ENCODE peak calls at places on chromosomes 13 and 19, in eight cellular contexts. One of them, this sample, is unnamed.

GRCh38 chr19:50657672-50658437 is 8.6 kb downstream of the C19orf81 start:
- DNase-seq in OCI-LY7: peak; percentile 98
- DNase-seq in kidney: peak; percentile 97
- DNase-seq in psoas muscle: peak; percentile 82
- DNase-seq in activated CD8-positive, alpha-beta memory T cell treated with anti-CD3 and anti-CD28 coated beads for 1 hour: peak; percentile 63
- DNase-seq in stimulated activated CD4-positive, alpha-beta T cell treated with anti-CD3 and anti-CD28 coated beads, Interleukin-4, amount 100 ng/mL, for 1 hour: peak; percentile 87
- DNase-seq in WTC11: peak; percentile 100
- DNase-seq in nephron progenitor cell: peak; percentile 100
- DNase-seq in this sample: peak; percentile 89

GRCh38 chr13:38180100-38180499 is 169.6 kb upstream of the UFM1 start:
- DNase-seq in OCI-LY7: no peak
- DNase-seq in psoas muscle: no peak
- DNase-seq in WTC11: no peak
- DNase-seq in activated CD8-positive, alpha-beta memory T cell treated with anti-CD3 and anti-CD28 coated beads for 1 hour: no peak
- DNase-seq in stimulated activated CD4-positive, alpha-beta T cell treated with anti-CD3 and anti-CD28 coated beads, Interleukin-4, amount 100 ng/mL, for 1 hour: no peak
- DNase-seq in kidney: no peak
- DNase-seq in nephron progenitor cell: no peak
- DNase-seq in this sample: no peak

GRCh38 chr13:73967397-73968165 is 166.6 kb downstream of the KLF12 start:
- DNase-seq in nephron progenitor cell: no peak
- DNase-seq in kidney: no peak
- DNase-seq in activated CD8-positive, alpha-beta memory T cell treated with anti-CD3 and anti-CD28 coated beads for 1 hour: no peak
- DNase-seq in psoas muscle: no peak
- DNase-seq in WTC11: no peak
- DNase-seq in OCI-LY7: peak; percentile 91
- DNase-seq in stimulated activated CD4-positive, alpha-beta T cell treated with anti-CD3 and anti-CD28 coated beads, Interleukin-4, amount 100 ng/mL, for 1 hour: no peak
- DNase-seq in this sample: no peak

GRCh38 chr19:56253737-56254136 is 18.8 kb upstream of the EDDM13 start:
- DNase-seq in nephron progenitor cell: no peak
- DNase-seq in WTC11: no peak
- DNase-seq in kidney: no peak
- DNase-seq in OCI-LY7: peak; percentile 69
- DNase-seq in psoas muscle: no peak
- DNase-seq in activated CD8-positive, alpha-beta memory T cell treated with anti-CD3 and anti-CD28 coated beads for 1 hour: no peak
- DNase-seq in stimulated activated CD4-positive, alpha-beta T cell treated with anti-CD3 and anti-CD28 coated beads, Interleukin-4, amount 100 ng/mL, for 1 hour: no peak
- DNase-seq in this sample: no peak

GRCh38 chr13:101065314-101065713 is 351.0 kb downstream of the NALCN start:
- DNase-seq in nephron progenitor cell: no peak
- DNase-seq in activated CD8-positive, alpha-beta memory T cell treated with anti-CD3 and anti-CD28 coated beads for 1 hour: no peak
- DNase-seq in kidney: peak; percentile 39
- DNase-seq in psoas muscle: no peak
- DNase-seq in WTC11: no peak
- DNase-seq in OCI-LY7: no peak
- DNase-seq in stimulated activated CD4-positive, alpha-beta T cell treated with anti-CD3 and anti-CD28 coated beads, Interleukin-4, amount 100 ng/mL, for 1 hour: no peak
- DNase-seq in this sample: no peak

GRCh38 chr19:49157445-49158224 is at the start of gene TRPM4:
- DNase-seq in OCI-LY7: no peak
- DNase-seq in activated CD8-positive, alpha-beta memory T cell treated with anti-CD3 and anti-CD28 coated beads for 1 hour: no peak
- DNase-seq in WTC11: peak; percentile 97
- DNase-seq in kidney: peak; percentile 97
- DNase-seq in stimulated activated CD4-positive, alpha-beta T cell treated with anti-CD3 and anti-CD28 coated beads, Interleukin-4, amount 100 ng/mL, for 1 hour: peak; percentile 55
- DNase-seq in psoas muscle: peak; percentile 92
- DNase-seq in nephron progenitor cell: peak; percentile 97
- DNase-seq in this sample: peak; percentile 66

GRCh38 chr13:109026266-109026665 is 396.9 kb downstream of the MYO16 start:
- DNase-seq in OCI-LY7: no peak
- DNase-seq in activated CD8-positive, alpha-beta memory T cell treated with anti-CD3 and anti-CD28 coated beads for 1 hour: no peak
- DNase-seq in psoas muscle: no peak
- DNase-seq in stimulated activated CD4-positive, alpha-beta T cell treated with anti-CD3 and anti-CD28 coated beads, Interleukin-4, amount 100 ng/mL, for 1 hour: no peak
- DNase-seq in nephron progenitor cell: no peak
- DNase-seq in WTC11: peak; percentile 16
- DNase-seq in kidney: no peak
- DNase-seq in this sample: no peak

GRCh38 chr19:19342086-19343015 is 21.7 kb downstream of the MAU2 start:
- DNase-seq in psoas muscle: peak; percentile 70
- DNase-seq in activated CD8-positive, alpha-beta memory T cell treated with anti-CD3 and anti-CD28 coated beads for 1 hour: no peak
- DNase-seq in stimulated activated CD4-positive, alpha-beta T cell treated with anti-CD3 and anti-CD28 coated beads, Interleukin-4, amount 100 ng/mL, for 1 hour: no peak
- DNase-seq in nephron progenitor cell: peak; percentile 88
- DNase-seq in WTC11: peak; percentile 78
- DNase-seq in kidney: no peak
- DNase-seq in OCI-LY7: peak; percentile 57
- DNase-seq in this sample: no peak

GRCh38 chr13:76225815-76226489 is 589.8 kb downstream of the LMO7 start:
- DNase-seq in stimulated activated CD4-positive, alpha-beta T cell treated with anti-CD3 and anti-CD28 coated beads, Interleukin-4, amount 100 ng/mL, for 1 hour: no peak
- DNase-seq in kidney: no peak
- DNase-seq in WTC11: no peak
- DNase-seq in OCI-LY7: no peak
- DNase-seq in nephron progenitor cell: peak; percentile 11
- DNase-seq in psoas muscle: peak; percentile 35
- DNase-seq in activated CD8-positive, alpha-beta memory T cell treated with anti-CD3 and anti-CD28 coated beads for 1 hour: no peak
- DNase-seq in this sample: no peak

GRCh38 chr13:75836441-75836840 is 200.3 kb downstream of the LMO7 start:
- DNase-seq in stimulated activated CD4-positive, alpha-beta T cell treated with anti-CD3 and anti-CD28 coated beads, Interleukin-4, amount 100 ng/mL, for 1 hour: no peak
- DNase-seq in nephron progenitor cell: no peak
- DNase-seq in WTC11: no peak
- DNase-seq in OCI-LY7: no peak
- DNase-seq in activated CD8-positive, alpha-beta memory T cell treated with anti-CD3 and anti-CD28 coated beads for 1 hour: no peak
- DNase-seq in kidney: no peak
- DNase-seq in psoas muscle: no peak
- DNase-seq in this sample: no peak

GRCh38 chr19:18762125-18763023 is 28.7 kb downstream of the COMP start:
- DNase-seq in OCI-LY7: no peak
- DNase-seq in nephron progenitor cell: no peak
- DNase-seq in kidney: peak; percentile 96
- DNase-seq in WTC11: peak; percentile 38
- DNase-seq in stimulated activated CD4-positive, alpha-beta T cell treated with anti-CD3 and anti-CD28 coated beads, Interleukin-4, amount 100 ng/mL, for 1 hour: no peak
- DNase-seq in activated CD8-positive, alpha-beta memory T cell treated with anti-CD3 and anti-CD28 coated beads for 1 hour: no peak
- DNase-seq in psoas muscle: peak; percentile 69
- DNase-seq in this sample: no peak

GRCh38 chr19:11446652-11447301 is 11.3 kb downstream of the PRKCSH start:
- DNase-seq in activated CD8-positive, alpha-beta memory T cell treated with anti-CD3 and anti-CD28 coated beads for 1 hour: no peak
- DNase-seq in OCI-LY7: peak; percentile 59
- DNase-seq in stimulated activated CD4-positive, alpha-beta T cell treated with anti-CD3 and anti-CD28 coated beads, Interleukin-4, amount 100 ng/mL, for 1 hour: peak; percentile 57
- DNase-seq in nephron progenitor cell: peak; percentile 82
- DNase-seq in psoas muscle: peak; percentile 58
- DNase-seq in WTC11: peak; percentile 88
- DNase-seq in kidney: peak; percentile 73
- DNase-seq in this sample: peak; percentile 69

GRCh38 chr13:48730971-48731658 is 77.4 kb downstream of the CYSLTR2 start:
- DNase-seq in activated CD8-positive, alpha-beta memory T cell treated with anti-CD3 and anti-CD28 coated beads for 1 hour: no peak
- DNase-seq in WTC11: peak; percentile 13
- DNase-seq in kidney: no peak
- DNase-seq in stimulated activated CD4-positive, alpha-beta T cell treated with anti-CD3 and anti-CD28 coated beads, Interleukin-4, amount 100 ng/mL, for 1 hour: no peak
- DNase-seq in psoas muscle: no peak
- DNase-seq in nephron progenitor cell: no peak
- DNase-seq in OCI-LY7: no peak
- DNase-seq in this sample: no peak

GRCh38 chr19:16496613-16496983 is 404 bp downstream of the C19orf44 start:
- DNase-seq in stimulated activated CD4-positive, alpha-beta T cell treated with anti-CD3 and anti-CD28 coated beads, Interleukin-4, amount 100 ng/mL, for 1 hour: no peak
- DNase-seq in activated CD8-positive, alpha-beta memory T cell treated with anti-CD3 and anti-CD28 coated beads for 1 hour: no peak
- DNase-seq in nephron progenitor cell: no peak
- DNase-seq in kidney: no peak
- DNase-seq in psoas muscle: peak; percentile 63
- DNase-seq in OCI-LY7: peak; percentile 15
- DNase-seq in WTC11: no peak
- DNase-seq in this sample: no peak

GRCh38 chr13:43307921-43308433 is 284.6 kb downstream of the DNAJC15 start:
- DNase-seq in kidney: peak; percentile 92
- DNase-seq in psoas muscle: peak; percentile 82
- DNase-seq in nephron progenitor cell: peak; percentile 37
- DNase-seq in stimulated activated CD4-positive, alpha-beta T cell treated with anti-CD3 and anti-CD28 coated beads, Interleukin-4, amount 100 ng/mL, for 1 hour: no peak
- DNase-seq in OCI-LY7: peak; percentile 54
- DNase-seq in activated CD8-positive, alpha-beta memory T cell treated with anti-CD3 and anti-CD28 coated beads for 1 hour: no peak
- DNase-seq in WTC11: no peak
- DNase-seq in this sample: no peak

GRCh38 chr19:49817964-49818690 is at the start of gene MED25:
- DNase-seq in WTC11: peak; percentile 86
- DNase-seq in kidney: peak; percentile 95
- DNase-seq in psoas muscle: peak; percentile 89
- DNase-seq in nephron progenitor cell: peak; percentile 88
- DNase-seq in OCI-LY7: peak; percentile 90
- DNase-seq in activated CD8-positive, alpha-beta memory T cell treated with anti-CD3 and anti-CD28 coated beads for 1 hour: peak; percentile 77
- DNase-seq in stimulated activated CD4-positive, alpha-beta T cell treated with anti-CD3 and anti-CD28 coated beads, Interleukin-4, amount 100 ng/mL, for 1 hour: peak; percentile 83
- DNase-seq in this sample: peak; percentile 95

GRCh38 chr19:46065486-46065885 is 24.7 kb upstream of the IGFL4 start:
- DNase-seq in activated CD8-positive, alpha-beta memory T cell treated with anti-CD3 and anti-CD28 coated beads for 1 hour: no peak
- DNase-seq in WTC11: no peak
- DNase-seq in OCI-LY7: no peak
- DNase-seq in kidney: no peak
- DNase-seq in stimulated activated CD4-positive, alpha-beta T cell treated with anti-CD3 and anti-CD28 coated beads, Interleukin-4, amount 100 ng/mL, for 1 hour: no peak
- DNase-seq in psoas muscle: no peak
- DNase-seq in nephron progenitor cell: no peak
- DNase-seq in this sample: no peak